ENCODE peak calls at places on chromosomes 13 and 19, in eight cellular contexts. One of them, this sample, is unnamed.

GRCh38 chr13:74134777-74135305 is 637 bp upstream of the KLF12 start:
- DNase-seq in esophagus squamous epithelium: no peak
- DNase-seq in left lung: peak; percentile 52
- DNase-seq in bronchial epithelial cell: peak; percentile 25
- DNase-seq in HFF-Myc: no peak
- DNase-seq in HL-60: no peak
- DNase-seq in heart right ventricle: peak; percentile 65
- DNase-seq in Panc1: no peak
- DNase-seq in this sample: no peak

GRCh38 chr19:18743281-18743825 is 47.8 kb downstream of the COMP start:
- DNase-seq in esophagus squamous epithelium: no peak
- DNase-seq in left lung: peak; percentile 59
- DNase-seq in bronchial epithelial cell: peak; percentile 17
- DNase-seq in HFF-Myc: no peak
- DNase-seq in HL-60: no peak
- DNase-seq in heart right ventricle: peak; percentile 80
- DNase-seq in Panc1: no peak
- DNase-seq in this sample: no peak

GRCh38 chr19:12884926-12885748 is 1.9 kb downstream of the KLF1 start:
- DNase-seq in esophagus squamous epithelium: peak; percentile 38
- DNase-seq in left lung: peak; percentile 88
- DNase-seq in bronchial epithelial cell: peak; percentile 72
- DNase-seq in HFF-Myc: no peak
- DNase-seq in HL-60: peak; percentile 93
- DNase-seq in heart right ventricle: peak; percentile 71
- DNase-seq in Panc1: no peak
- DNase-seq in this sample: no peak

GRCh38 chr19:11576186-11576585 is 1.3 kb downstream of the ACP5 start:
- DNase-seq in esophagus squamous epithelium: no peak
- DNase-seq in left lung: no peak
- DNase-seq in bronchial epithelial cell: no peak
- DNase-seq in HFF-Myc: no peak
- DNase-seq in HL-60: no peak
- DNase-seq in heart right ventricle: no peak
- DNase-seq in Panc1: no peak
- DNase-seq in this sample: no peak

GRCh38 chr19:8392017-8392591 is 1.9 kb downstream of the RAB11B start:
- DNase-seq in esophagus squamous epithelium: no peak
- DNase-seq in left lung: peak; percentile 58
- DNase-seq in bronchial epithelial cell: no peak
- DNase-seq in HFF-Myc: no peak
- DNase-seq in HL-60: no peak
- DNase-seq in heart right ventricle: peak; percentile 50
- DNase-seq in Panc1: no peak
- DNase-seq in this sample: no peak

GRCh38 chr19:4791183-4792018 is at the start of gene FEM1A:
- DNase-seq in esophagus squamous epithelium: peak; percentile 97
- DNase-seq in left lung: peak; percentile 100
- DNase-seq in bronchial epithelial cell: peak; percentile 100
- DNase-seq in HFF-Myc: peak; percentile 100
- DNase-seq in HL-60: peak; percentile 100
- DNase-seq in heart right ventricle: peak; percentile 97
- DNase-seq in Panc1: peak; percentile 99
- DNase-seq in this sample: peak; percentile 100

GRCh38 chr19:5951338-5951861 is 26.5 kb downstream of the RANBP3 start:
- DNase-seq in esophagus squamous epithelium: no peak
- DNase-seq in left lung: peak; percentile 60
- DNase-seq in bronchial epithelial cell: no peak
- DNase-seq in HFF-Myc: no peak
- DNase-seq in HL-60: peak; percentile 51
- DNase-seq in heart right ventricle: no peak
- DNase-seq in Panc1: no peak
- DNase-seq in this sample: no peak

GRCh38 chr13:24279267-24279666 is 30.1 kb upstream of the C1QTNF9 start:
- DNase-seq in esophagus squamous epithelium: no peak
- DNase-seq in left lung: no peak
- DNase-seq in bronchial epithelial cell: no peak
- DNase-seq in HFF-Myc: no peak
- DNase-seq in HL-60: no peak
- DNase-seq in heart right ventricle: no peak
- DNase-seq in Panc1: no peak
- DNase-seq in this sample: no peak

GRCh38 chr13:41139296-41139966 is 6.8 kb upstream of the KBTBD6 start:
- DNase-seq in esophagus squamous epithelium: no peak
- DNase-seq in left lung: no peak
- DNase-seq in bronchial epithelial cell: peak; percentile 64
- DNase-seq in HFF-Myc: no peak
- DNase-seq in HL-60: no peak
- DNase-seq in heart right ventricle: no peak
- DNase-seq in Panc1: no peak
- DNase-seq in this sample: peak; percentile 46

GRCh38 chr19:29663861-29664752 is 1.2 kb upstream of the PLEKHF1 start:
- DNase-seq in esophagus squamous epithelium: no peak
- DNase-seq in left lung: no peak
- DNase-seq in bronchial epithelial cell: peak; percentile 33
- DNase-seq in HFF-Myc: no peak
- DNase-seq in HL-60: no peak
- DNase-seq in heart right ventricle: no peak
- DNase-seq in Panc1: no peak
- DNase-seq in this sample: no peak

GRCh38 chr13:41019027-41019487 is at the start of gene ELF1:
- DNase-seq in esophagus squamous epithelium: peak; percentile 28
- DNase-seq in left lung: peak; percentile 66
- DNase-seq in bronchial epithelial cell: peak; percentile 93
- DNase-seq in HFF-Myc: peak; percentile 51
- DNase-seq in HL-60: peak; percentile 91
- DNase-seq in heart right ventricle: no peak
- DNase-seq in Panc1: no peak
- DNase-seq in this sample: peak; percentile 69

GRCh38 chr13:34675626-34676025 is 266.4 kb upstream of the NBEA start:
- DNase-seq in esophagus squamous epithelium: no peak
- DNase-seq in left lung: no peak
- DNase-seq in bronchial epithelial cell: no peak
- DNase-seq in HFF-Myc: no peak
- DNase-seq in HL-60: no peak
- DNase-seq in heart right ventricle: no peak
- DNase-seq in Panc1: no peak
- DNase-seq in this sample: no peak

GRCh38 chr13:112348642-112349345 is 27.4 kb upstream of the SPACA7 start:
- DNase-seq in esophagus squamous epithelium: no peak
- DNase-seq in left lung: no peak
- DNase-seq in bronchial epithelial cell: no peak
- DNase-seq in HFF-Myc: no peak
- DNase-seq in HL-60: no peak
- DNase-seq in heart right ventricle: no peak
- DNase-seq in Panc1: no peak
- DNase-seq in this sample: no peak

GRCh38 chr19:17506745-17507144 is 4.7 kb upstream of the PGLS start:
- DNase-seq in esophagus squamous epithelium: no peak
- DNase-seq in left lung: no peak
- DNase-seq in bronchial epithelial cell: no peak
- DNase-seq in HFF-Myc: no peak
- DNase-seq in HL-60: no peak
- DNase-seq in heart right ventricle: no peak
- DNase-seq in Panc1: no peak
- DNase-seq in this sample: no peak

GRCh38 chr19:41019346-41019745 is 28.3 kb downstream of the CYP2B6 start:
- DNase-seq in esophagus squamous epithelium: no peak
- DNase-seq in left lung: no peak
- DNase-seq in bronchial epithelial cell: no peak
- DNase-seq in HFF-Myc: no peak
- DNase-seq in HL-60: no peak
- DNase-seq in heart right ventricle: no peak
- DNase-seq in Panc1: no peak
- DNase-seq in this sample: no peak

GRCh38 chr19:41025871-41026270 is 34.8 kb downstream of the CYP2B6 start:
- DNase-seq in esophagus squamous epithelium: no peak
- DNase-seq in left lung: no peak
- DNase-seq in bronchial epithelial cell: no peak
- DNase-seq in HFF-Myc: no peak
- DNase-seq in HL-60: no peak
- DNase-seq in heart right ventricle: no peak
- DNase-seq in Panc1: no peak
- DNase-seq in this sample: no peak

GRCh38 chr19:41025411-41025810 is 34.3 kb downstream of the CYP2B6 start:
- DNase-seq in esophagus squamous epithelium: no peak
- DNase-seq in left lung: no peak
- DNase-seq in bronchial epithelial cell: no peak
- DNase-seq in HFF-Myc: no peak
- DNase-seq in HL-60: no peak
- DNase-seq in heart right ventricle: no peak
- DNase-seq in Panc1: no peak
- DNase-seq in this sample: no peak

GRCh38 chr19:41027273-41027967 is 36.3 kb downstream of the CYP2B6 start:
- DNase-seq in esophagus squamous epithelium: no peak
- DNase-seq in left lung: no peak
- DNase-seq in bronchial epithelial cell: no peak
- DNase-seq in HFF-Myc: no peak
- DNase-seq in HL-60: no peak
- DNase-seq in heart right ventricle: no peak
- DNase-seq in Panc1: no peak
- DNase-seq in this sample: no peak

GRCh38 chr19:41023193-41023592 is 32.1 kb downstream of the CYP2B6 start:
- DNase-seq in esophagus squamous epithelium: no peak
- DNase-seq in left lung: no peak
- DNase-seq in bronchial epithelial cell: no peak
- DNase-seq in HFF-Myc: no peak
- DNase-seq in HL-60: no peak
- DNase-seq in heart right ventricle: no peak
- DNase-seq in Panc1: no peak
- DNase-seq in this sample: no peak
- TF ChIP-seq CTCF in esophagus squamous epithelium: no peak
- TF ChIP-seq CTCF in left lung: no peak
- TF ChIP-seq CTCF in bronchial epithelial cell: no peak
- TF ChIP-seq CTCF in HFF-Myc: peak; percentile 2
- TF ChIP-seq CTCF in HL-60: no peak
- TF ChIP-seq CTCF in heart right ventricle: no peak
- TF ChIP-seq CTCF in Panc1: no peak
- TF ChIP-seq CTCF in this sample: no peak

DNA sequence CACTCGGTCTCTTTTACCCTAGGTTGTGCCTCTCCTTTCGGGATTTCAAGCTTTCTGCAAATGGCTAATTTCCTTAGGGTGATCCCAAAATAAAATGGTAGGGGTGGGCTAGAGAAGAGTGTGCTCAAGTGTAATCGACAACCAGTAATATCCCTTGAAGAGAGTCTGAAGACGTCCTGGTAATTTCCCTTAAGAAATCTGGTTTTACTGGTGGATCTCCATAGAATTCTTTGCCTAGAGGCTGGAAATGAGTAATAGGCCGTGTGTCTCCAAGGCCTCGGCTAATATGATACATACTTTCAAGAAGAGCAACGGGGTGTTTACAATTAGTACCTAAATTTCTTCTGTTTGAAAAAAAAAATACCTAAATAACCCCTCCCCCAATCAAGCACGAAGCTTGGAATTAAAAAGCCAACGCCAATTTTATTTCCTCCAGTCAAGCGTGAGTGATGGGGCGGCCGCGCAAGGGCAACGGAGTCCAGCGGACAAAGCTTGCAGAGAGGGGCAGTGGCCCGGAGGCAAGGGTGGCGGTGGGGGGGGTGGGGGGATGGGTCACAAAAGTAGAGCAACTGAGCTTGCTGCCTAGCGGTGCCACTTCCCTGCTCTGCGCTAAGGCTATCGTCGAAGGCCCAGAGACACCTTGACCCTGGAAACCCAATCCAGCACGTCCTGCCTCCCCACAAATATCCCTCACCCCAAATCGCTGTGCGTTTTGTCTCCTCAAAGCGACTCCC is 7.8 kb downstream of the SOX21 start:
- DNase-seq in esophagus squamous epithelium: no peak
- DNase-seq in left lung: no peak
- DNase-seq in bronchial epithelial cell: no peak
- DNase-seq in HFF-Myc: no peak
- DNase-seq in HL-60: no peak
- DNase-seq in heart right ventricle: no peak
- DNase-seq in Panc1: no peak
- DNase-seq in this sample: no peak
- H3K4me3 ChIP-seq in esophagus squamous epithelium: no peak overlapping the region
- H3K4me3 ChIP-seq in left lung: no peak overlapping the region
- H3K4me3 ChIP-seq in bronchial epithelial cell: no peak overlapping the region
- H3K4me3 ChIP-seq in HFF-Myc: no peak overlapping the region
- H3K4me3 ChIP-seq in HL-60: no peak overlapping the region
- H3K4me3 ChIP-seq in heart right ventricle: no peak overlapping the region
- H3K4me3 ChIP-seq in Panc1: no peak overlapping the region
- H3K4me3 ChIP-seq in this sample: no peak overlapping the region

GRCh38 chr13:26050568-26051230 is 1.1 kb downstream of the SHISA2 start:
- DNase-seq in esophagus squamous epithelium: no peak
- DNase-seq in left lung: no peak
- DNase-seq in bronchial epithelial cell: no peak
- DNase-seq in HFF-Myc: no peak
- DNase-seq in HL-60: no peak
- DNase-seq in heart right ventricle: peak; percentile 25
- DNase-seq in Panc1: no peak
- DNase-seq in this sample: no peak
- TF ChIP-seq CTCF in esophagus squamous epithelium: no peak
- TF ChIP-seq CTCF in left lung: no peak
- TF ChIP-seq CTCF in bronchial epithelial cell: no peak
- TF ChIP-seq CTCF in HFF-Myc: no peak
- TF ChIP-seq CTCF in HL-60: no peak
- TF ChIP-seq CTCF in heart right ventricle: no peak
- TF ChIP-seq CTCF in Panc1: peak; percentile 23
- TF ChIP-seq CTCF in this sample: no peak

GRCh38 chr19:45705115-45705514 is 12.6 kb downstream of the QPCTL start:
- DNase-seq in esophagus squamous epithelium: no peak
- DNase-seq in left lung: no peak
- DNase-seq in bronchial epithelial cell: no peak
- DNase-seq in HFF-Myc: no peak
- DNase-seq in HL-60: no peak
- DNase-seq in heart right ventricle: no peak
- DNase-seq in Panc1: no peak
- DNase-seq in this sample: no peak

GRCh38 chr19:45710731-45711130 is 18.3 kb downstream of the QPCTL start:
- DNase-seq in esophagus squamous epithelium: no peak
- DNase-seq in left lung: no peak
- DNase-seq in bronchial epithelial cell: no peak
- DNase-seq in HFF-Myc: no peak
- DNase-seq in HL-60: no peak
- DNase-seq in heart right ventricle: no peak
- DNase-seq in Panc1: no peak
- DNase-seq in this sample: no peak

DNA sequence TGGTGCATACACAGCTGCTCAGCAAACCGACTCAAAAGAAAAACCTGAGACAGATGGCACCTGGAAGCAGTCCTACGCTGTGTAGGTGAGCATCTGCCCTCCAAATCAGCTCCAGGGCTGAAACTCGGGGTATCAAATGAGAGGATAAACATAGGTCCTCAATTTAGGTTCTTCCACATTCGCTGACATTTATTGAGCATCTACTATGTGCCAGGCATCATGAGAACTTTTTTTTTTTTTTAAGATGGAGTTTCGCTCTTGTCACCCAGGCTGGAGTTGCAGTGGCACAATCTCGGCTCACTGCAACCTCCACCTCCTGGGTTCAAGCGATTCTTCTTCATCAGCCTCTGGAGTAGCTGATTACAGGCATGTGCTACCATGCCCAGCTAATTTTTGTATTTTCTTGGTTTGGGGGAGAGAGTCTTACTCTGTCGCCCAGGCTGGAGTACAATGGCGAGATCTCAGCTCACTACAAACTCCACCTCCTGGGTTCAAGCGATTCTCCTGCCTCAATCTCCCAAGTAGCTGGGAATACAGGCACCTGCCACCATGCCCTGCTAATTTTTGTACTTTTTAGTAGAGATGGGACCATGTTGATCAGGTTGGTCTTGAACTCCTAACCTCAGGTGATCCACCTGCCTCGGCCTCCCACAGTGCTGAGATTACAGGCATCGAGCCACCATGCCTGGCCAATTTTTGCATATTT is 13.4 kb downstream of the QPCTL start:
- DNase-seq in esophagus squamous epithelium: no peak
- DNase-seq in left lung: no peak
- DNase-seq in bronchial epithelial cell: no peak
- DNase-seq in HFF-Myc: no peak
- DNase-seq in HL-60: no peak
- DNase-seq in heart right ventricle: no peak
- DNase-seq in Panc1: no peak
- DNase-seq in this sample: no peak
- H3K4me3 ChIP-seq in esophagus squamous epithelium: no peak overlapping the region
- H3K4me3 ChIP-seq in left lung: no peak overlapping the region
- H3K4me3 ChIP-seq in bronchial epithelial cell: no peak overlapping the region
- H3K4me3 ChIP-seq in HFF-Myc: no peak overlapping the region
- H3K4me3 ChIP-seq in HL-60: no peak overlapping the region
- H3K4me3 ChIP-seq in heart right ventricle: no peak overlapping the region
- H3K4me3 ChIP-seq in Panc1: no peak overlapping the region
- H3K4me3 ChIP-seq in this sample: no peak overlapping the region